ENCODE peak calls at places on chromosomes 13 and 19, in four cellular contexts. G is fibroblast of lung, T is H9, C is MCF 10A. Q is an unnamed sample.

GRCh38 chr13:90272356-90272755 is 1075.1 kb upstream of the MIR17HG start:
- DNase-seq in G (peak), T (no peak), C (peak), Q (no peak)

GRCh38 chr13:72204291-72204690 is 337.3 kb upstream of the DACH1 start:
- DNase-seq in G (peak), T (no peak), C (peak), Q (no peak)

GRCh38 chr13:98422046-98422445 is 154.9 kb downstream of the STK24 start:
- DNase-seq in G (no peak), T (no peak), C (no peak), Q (no peak)

GRCh38 chr19:50044922-50045321 is 19.1 kb downstream of the ZNF473 start:
- DNase-seq in G (no peak), T (no peak), C (no peak), Q (no peak)

GRCh38 chr19:2494084-2494446 is 18.1 kb downstream of the GADD45B start:
- DNase-seq in G (peak), T (no peak), C (peak), Q (no peak)

GRCh38 chr13:20351279-20352022 is 119.3 kb upstream of the GJB6 start:
- DNase-seq in G (peak), T (no peak), C (peak), Q (no peak)

GRCh38 chr13:40137400-40137799 is 481.9 kb downstream of the COG6 start:
- DNase-seq in G (no peak), T (no peak), C (no peak), Q (no peak)

GRCh38 chr19:14425696-14426138 is 6.6 kb upstream of the DDX39A start:
- DNase-seq in G (peak), T (no peak), C (no peak), Q (no peak)

GRCh38 chr19:53308339-53308811 is 25.2 kb upstream of the ZNF845 start:
- DNase-seq in G (peak), T (peak), C (no peak), Q (no peak)

GRCh38 chr13:51218691-51219090 is 3.5 kb upstream of the FAM124A start:
- DNase-seq in G (no peak), T (no peak), C (no peak), Q (no peak)

GRCh38 chr19:46015080-46015960 is 7.5 kb downstream of the PGLYRP1 start:
- DNase-seq in G (peak), T (peak), C (peak), Q (peak)

GRCh38 chr13:21120191-21120590 is 56.2 kb downstream of the SKA3 start:
- DNase-seq in G (no peak), T (no peak), C (no peak), Q (no peak)

GRCh38 chr13:89936256-89936655 is 1411.2 kb upstream of the MIR17HG start:
- DNase-seq in G (no peak), T (no peak), C (no peak), Q (no peak)

GRCh38 chr19:16361254-16361653 is 36.6 kb downstream of the KLF2 start:
- DNase-seq in G (peak), T (no peak), C (no peak), Q (no peak)

GRCh38 chr13:24851546-24851945 is 87.6 kb downstream of the RNF17 start:
- DNase-seq in G (peak), T (no peak), C (peak), Q (no peak)

GRCh38 chr13:49098771-49099512 is 121.2 kb upstream of the MLNR start:
- DNase-seq in G (peak), T (no peak), C (peak), Q (no peak)

GRCh38 chr13:87792878-87793277 is 121.7 kb downstream of the SLITRK5 start:
- DNase-seq in G (no peak), T (peak), C (no peak), Q (no peak)
- TF ChIP-seq CTCF in G (no peak), T (peak), C (no peak), Q (no peak)

DNA sequence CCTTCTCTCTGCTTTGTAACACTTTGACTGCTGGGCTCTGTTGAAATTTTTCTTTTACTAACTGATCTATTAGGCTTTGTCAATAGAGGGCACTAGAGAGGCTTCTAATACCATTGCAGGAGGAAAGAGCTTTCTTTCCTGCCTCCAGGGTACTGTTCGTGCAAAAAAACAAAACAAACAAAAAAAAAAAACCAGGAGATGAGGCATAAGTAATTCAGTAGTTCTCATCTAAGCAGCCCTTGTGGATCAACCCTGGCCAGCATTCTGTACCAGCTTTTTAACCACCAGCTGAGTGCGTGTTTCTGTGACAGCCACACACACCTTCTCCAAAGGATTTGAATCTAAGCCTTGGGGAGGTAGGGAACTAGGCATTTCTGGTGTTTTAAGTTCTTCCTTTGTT is 1707.6 kb upstream of the SLC10A2 start:
- DNase-seq in G (peak), T (no peak), C (peak), Q (no peak)
- TF ChIP-seq CTCF in G (peak), T (peak), C (peak), Q (no peak)

GRCh38 chr19:55088543-55089265 is 13.0 kb downstream of the EPS8L1 start:
- DNase-seq in G (peak), T (peak), C (peak), Q (peak)
- TF ChIP-seq CTCF in G (peak), T (peak), C (peak), Q (peak)

GRCh38 chr19:33064778-33065550 is at the start of gene RHPN2:
- DNase-seq in G (peak), T (peak), C (peak), Q (peak)
- TF ChIP-seq CTCF in G (no peak), T (no peak), C (no peak), Q (no peak)

GRCh38 chr19:48728882-48729645 is 9.5 kb upstream of the MAMSTR start:
- DNase-seq in G (no peak), T (peak), C (no peak), Q (no peak)
- TF ChIP-seq CTCF in G (no peak), T (peak), C (no peak), Q (no peak)

GRCh38 chr13:110506859-110507566 is 54.5 kb downstream of the RAB20 start:
- DNase-seq in G (peak), T (no peak), C (peak), Q (no peak)

GRCh38 chr13:110505594-110505993 is 55.9 kb downstream of the RAB20 start:
- DNase-seq in G (no peak), T (no peak), C (no peak), Q (no peak)

GRCh38 chr13:110509478-110509926 is 52.0 kb downstream of the RAB20 start:
- DNase-seq in G (peak), T (no peak), C (no peak), Q (no peak)

GRCh38 chr13:110506396-110506795 is 55.1 kb downstream of the RAB20 start:
- DNase-seq in G (no peak), T (no peak), C (no peak), Q (no peak)

DNA sequence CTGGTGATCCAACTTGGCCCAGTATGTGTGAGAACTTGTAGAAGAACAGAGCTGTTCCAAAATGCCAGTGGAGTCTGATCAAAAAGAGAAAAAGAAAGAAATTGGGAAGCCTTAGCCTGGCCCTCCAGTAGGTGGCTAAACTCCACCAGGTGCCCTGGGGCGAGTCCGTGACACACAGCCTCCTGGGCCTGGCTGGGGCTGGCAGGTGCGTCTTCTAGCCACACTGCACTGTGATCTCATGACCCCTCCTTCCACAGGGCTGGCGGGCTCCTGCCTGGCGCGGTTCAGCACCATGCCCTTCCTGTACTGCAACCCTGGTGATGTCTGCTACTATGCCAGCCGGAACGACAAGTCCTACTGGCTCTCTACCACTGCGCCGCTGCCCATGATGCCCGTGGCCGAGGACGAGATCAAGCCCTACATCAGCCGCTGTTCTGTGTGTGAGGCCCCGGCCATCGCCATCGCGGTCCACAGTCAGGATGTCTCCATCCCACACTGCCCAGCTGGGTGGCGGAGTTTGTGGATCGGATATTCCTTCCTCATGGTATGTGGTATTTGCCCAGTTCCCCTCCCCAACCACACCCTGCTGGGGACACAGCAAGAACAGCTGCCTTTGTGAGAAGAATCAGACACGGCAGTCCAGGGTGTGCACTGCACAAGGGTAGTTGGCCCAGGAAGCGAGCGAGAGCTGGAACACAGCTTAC is 53.7 kb downstream of the RAB20 start:
- DNase-seq in G (no peak), T (no peak), C (peak), Q (no peak)
- TF ChIP-seq CTCF in G (no peak), T (peak), C (no peak), Q (no peak)

Q was measured in activated B cell treated with CpG ODN at 0.5 μM for 24 hours.